ENCODE peak calls at places on chromosomes 1 and 21, in four cellular contexts. A is body of pancreas, O is HepG2, F is heart left ventricle. X is an unnamed sample.

GRCh38 chr1:92509619-92510018 is 22.9 kb upstream of the GFI1 start:
- DNase-seq in F (no peak), O (no peak), A (no peak), X (no peak)

GRCh38 chr1:14693996-14694395 is 95.5 kb downstream of the KAZN start:
- DNase-seq in A (no peak), O (no peak), F (no peak), X (no peak)

GRCh38 chr1:17874231-17874630 is 119.1 kb downstream of the ACTL8 start:
- DNase-seq in F (no peak), A (no peak), O (no peak), X (no peak)

GRCh38 chr1:87473203-87473661 is 144.6 kb downstream of the LMO4 start:
- DNase-seq in A (no peak), O (no peak), F (no peak), X (peak; percentile 73)

GRCh38 chr1:4048921-4049320 is 148.8 kb upstream of the C1orf174 start:
- DNase-seq in O (no peak), A (no peak), F (no peak), X (no peak)

GRCh38 chr1:25028910-25029599 is 99.0 kb upstream of the RUNX3 start:
- DNase-seq in F (no peak), A (no peak), O (no peak), X (no peak)

GRCh38 chr1:29746076-29746665 is 509.8 kb downstream of the PTPRU start:
- DNase-seq in F (no peak), A (no peak), O (no peak), X (no peak)

GRCh38 chr1:236363237-236363636 is 30.8 kb upstream of the EDARADD start:
- DNase-seq in O (no peak), F (no peak), A (no peak), X (no peak)

GRCh38 chr1:245310605-245311531 is 156.1 kb downstream of the KIF26B start:
- DNase-seq in A (no peak), O (no peak), F (no peak), X (no peak)

GRCh38 chr1:206503591-206504362 is 3.6 kb upstream of the RASSF5 start:
- DNase-seq in A (peak; percentile 28), F (no peak), O (peak; percentile 15), X (no peak)

GRCh38 chr1:40258445-40258769 is 371 bp downstream of the ZMPSTE24 start:
- DNase-seq in F (no peak), O (peak; percentile 3), A (no peak), X (no peak)

GRCh38 chr1:112678605-112679004 is 4.1 kb downstream of the MOV10 start:
- DNase-seq in O (no peak), A (no peak), F (no peak), X (no peak)

GRCh38 chr1:59520194-59520593 is 223.3 kb downstream of the FGGY start:
- DNase-seq in O (no peak), A (no peak), F (no peak), X (no peak)

GRCh38 chr1:94755675-94756074 is 64.5 kb upstream of the SLC44A3 start:
- DNase-seq in O (peak; percentile 81), F (no peak), A (no peak), X (no peak)

GRCh38 chr1:173429517-173430477 is 47.3 kb upstream of the PRDX6 start:
- DNase-seq in A (peak; percentile 89), F (peak; percentile 89), O (peak; percentile 39), X (no peak)
- TF ChIP-seq CTCF in A (peak; percentile 79), F (peak; percentile 67), O (peak; percentile 67), X (peak; percentile 65)

GRCh38 chr1:213989071-213989739 is 1.4 kb downstream of the PROX1 start:
- DNase-seq in A (peak; percentile 46), O (peak; percentile 70), F (no peak), X (no peak)
- H3K4me3 ChIP-seq in A (peak overlapping the region; percentile 39), O (peak overlapping the region; percentile 84), F (peak overlapping the region; percentile 65), X (no peak overlapping the region)

DNA sequence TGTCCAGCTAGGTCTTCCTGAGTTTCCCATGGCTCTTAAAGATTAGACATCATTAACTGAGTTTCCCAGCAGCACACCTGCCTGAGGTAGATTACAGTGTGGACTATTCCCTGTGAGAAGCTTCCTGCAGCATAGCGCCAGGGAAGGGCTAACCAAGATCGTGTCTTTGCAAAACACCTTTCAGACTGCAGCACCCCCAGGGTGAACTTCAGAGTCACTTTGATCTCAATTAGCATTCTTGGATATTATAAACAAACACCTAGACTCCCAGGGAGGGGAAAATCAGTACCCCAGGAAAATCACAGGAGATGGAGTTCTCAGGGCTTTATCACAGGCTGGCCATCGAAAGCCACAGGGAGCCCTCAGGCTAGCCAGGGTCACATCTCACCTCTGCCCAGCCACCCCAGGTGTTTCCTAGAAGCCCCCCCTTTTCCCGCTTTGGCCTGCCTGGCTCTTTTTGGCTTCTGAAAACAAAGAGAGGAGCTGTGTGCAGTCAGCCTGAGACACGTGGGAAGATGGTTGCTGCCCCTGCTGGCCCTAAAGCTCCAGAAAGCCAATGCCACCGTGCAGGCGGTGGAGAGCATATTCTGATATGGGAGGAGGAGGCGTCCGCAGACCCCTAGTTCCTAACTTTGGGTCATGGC is 18.6 kb upstream of the LBR start:
- DNase-seq in O (no peak), A (no peak), F (no peak), X (no peak)
- TF ChIP-seq CTCF in O (no peak), A (no peak), F (no peak), X (no peak)

GRCh38 chr1:165443539-165444289 is 1.2 kb downstream of the RXRG start:
- DNase-seq in O (no peak), F (no peak), A (peak; percentile 8), X (no peak)
- H3K4me3 ChIP-seq in O (no peak overlapping the region), F (peak overlapping the region; percentile 48), A (no peak overlapping the region), X (no peak overlapping the region)

GRCh38 chr1:16125088-16125470 is 30.8 kb downstream of the EPHA2 start:
- DNase-seq in F (peak; percentile 42), A (peak; percentile 4), O (no peak), X (no peak)
- TF ChIP-seq CTCF in F (no peak), A (no peak), O (no peak), X (no peak)

DNA sequence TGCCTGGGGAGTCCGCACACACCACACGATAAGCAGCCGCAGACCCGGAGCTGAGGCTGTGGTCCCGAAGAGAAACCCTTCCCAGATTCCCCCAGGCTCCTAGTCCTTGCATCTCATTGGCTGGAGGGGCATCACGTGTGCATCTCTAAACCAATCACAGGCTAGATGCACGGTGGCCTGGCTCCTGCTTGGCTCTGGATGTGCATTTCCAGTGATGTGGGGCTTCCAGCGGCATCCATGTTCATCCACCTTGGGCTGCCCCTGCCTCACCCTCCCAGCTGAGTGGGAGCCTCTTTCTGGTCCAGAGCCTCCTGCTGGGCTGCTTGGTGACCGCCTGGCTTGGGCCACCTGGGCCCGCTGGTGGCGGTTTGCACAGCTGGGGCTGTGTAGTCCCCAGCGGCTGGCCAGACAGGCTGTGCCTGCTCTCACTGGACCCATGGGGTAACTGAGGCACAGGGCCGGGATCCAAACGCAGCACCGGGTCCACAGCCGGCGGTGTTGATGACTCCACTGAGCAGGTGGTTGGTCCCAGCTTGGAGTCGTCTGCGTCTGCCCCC is 41.1 kb downstream of the COL6A1 start:
- DNase-seq in A (no peak), F (peak; percentile 67), O (peak; percentile 6), X (no peak)
- H3K4me3 ChIP-seq in A (no peak overlapping the region), F (peak overlapping the region; percentile 19), O (no peak overlapping the region), X (no peak overlapping the region)

DNA sequence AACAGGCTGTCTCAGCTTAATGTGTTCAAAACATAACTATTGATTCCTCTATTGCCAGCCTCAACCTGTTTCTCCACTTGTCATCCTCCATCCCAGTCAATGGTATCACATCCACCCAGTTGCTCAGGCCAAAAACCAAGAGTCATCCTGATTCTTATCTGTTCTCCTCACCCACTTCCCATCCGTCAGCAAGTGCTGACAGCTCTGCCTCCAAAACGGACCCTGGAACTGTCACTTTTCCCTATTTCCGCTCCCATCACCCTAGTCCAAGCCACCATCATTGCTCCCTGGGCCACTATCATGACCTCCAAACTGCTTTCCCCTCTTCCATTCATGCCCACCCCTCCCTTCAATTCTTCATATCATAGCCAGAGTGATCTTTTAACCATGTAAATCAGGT is 36.2 kb upstream of the IFFO2 start:
- DNase-seq in F (no peak), O (no peak), A (no peak), X (no peak)
- TF ChIP-seq CTCF in F (no peak), O (no peak), A (no peak), X (no peak)

GRCh38 chr21:29580886-29581285 is 282.2 kb downstream of the BACH1 start:
- DNase-seq in O (no peak), F (no peak), A (no peak), X (no peak)

GRCh38 chr21:29581393-29581792 is 282.7 kb downstream of the BACH1 start:
- DNase-seq in O (no peak), A (no peak), F (no peak), X (no peak)

GRCh38 chr21:29585462-29585861 is 286.7 kb downstream of the BACH1 start:
- DNase-seq in O (no peak), F (no peak), A (peak; percentile 16), X (no peak)

DNA sequence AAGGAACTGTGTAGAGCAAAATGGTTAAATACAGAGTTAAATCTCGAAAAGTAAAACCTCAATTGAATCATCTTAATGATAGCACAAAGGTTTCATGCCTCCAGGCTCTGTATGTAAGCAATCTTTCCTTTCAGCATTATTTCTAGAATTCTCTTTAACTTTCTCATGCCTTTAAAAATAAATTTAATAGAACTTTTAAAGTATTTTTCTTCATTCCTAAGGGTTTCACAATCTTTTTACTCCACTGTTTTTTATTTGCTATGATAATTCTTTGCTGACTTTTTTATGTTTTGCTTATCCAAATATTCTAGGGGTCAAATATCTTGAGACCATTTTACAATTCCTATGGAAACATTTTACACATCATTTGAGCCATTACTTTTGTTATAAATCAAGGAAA is 288.0 kb downstream of the BACH1 start:
- DNase-seq in A (no peak), O (no peak), F (no peak), X (no peak)
- H3K4me3 ChIP-seq in A (no peak overlapping the region), O (no peak overlapping the region), F (no peak overlapping the region), X (no peak overlapping the region)

GRCh38 chr1:235327559-235328270 is at the start of gene ARID4B:
- DNase-seq in A (no peak), F (peak; percentile 89), O (no peak), X (no peak)

GRCh38 chr1:235326719-235327558 is 1.0 kb downstream of the ARID4B start:
- DNase-seq in O (peak; percentile 21), F (peak; percentile 74), A (peak; percentile 39), X (no peak)

GRCh38 chr1:235330918-235331285 is 2.5 kb downstream of the GGPS1 start:
- DNase-seq in A (no peak), F (no peak), O (no peak), X (no peak)

GRCh38 chr1:235329139-235329808 is 904 bp downstream of the GGPS1 start:
- DNase-seq in O (no peak), A (peak; percentile 60), F (no peak), X (no peak)

DNA sequence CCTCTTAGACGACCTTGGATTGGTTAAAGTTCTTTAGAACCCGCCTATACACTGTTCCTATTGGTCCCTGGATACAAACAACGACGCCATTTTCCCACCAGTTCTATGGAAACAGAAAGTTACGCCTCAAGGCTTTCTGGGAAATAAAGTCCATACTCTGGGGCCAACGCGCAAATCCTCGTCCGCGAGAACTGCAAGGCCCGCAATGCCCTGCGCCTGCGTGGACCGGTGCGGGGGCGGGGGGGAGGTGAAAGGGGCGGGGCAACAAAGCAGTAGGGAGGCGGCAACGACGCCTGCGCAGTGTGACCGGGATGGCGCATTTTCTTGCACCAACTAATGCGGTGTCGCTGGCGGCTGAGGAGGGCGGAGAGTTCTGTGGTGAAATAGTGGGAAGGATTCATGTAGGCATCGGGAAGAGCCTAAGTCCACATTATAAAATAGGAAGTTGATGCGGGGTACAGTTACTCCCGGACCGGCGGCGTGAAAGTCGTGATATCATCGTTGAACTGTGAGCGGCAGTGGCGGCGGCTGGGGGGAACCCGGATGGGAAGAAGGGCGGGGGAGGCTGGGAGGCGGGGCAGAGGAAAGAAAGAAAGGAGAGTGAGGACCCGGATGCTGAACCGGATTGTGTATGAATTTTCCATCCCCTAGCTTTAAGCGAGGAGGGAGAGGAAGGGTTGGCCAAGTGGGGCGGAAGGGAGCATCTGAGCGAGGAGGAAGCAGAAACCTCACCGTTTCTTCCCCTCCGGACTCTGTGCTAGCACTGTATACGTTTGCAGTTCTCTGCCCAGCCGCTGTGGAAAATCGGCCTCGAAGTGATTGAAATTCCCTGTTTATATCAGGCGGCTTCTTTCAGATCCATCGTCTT is at the start of gene GGPS1:
- DNase-seq in A (peak; percentile 98), O (peak; percentile 100), F (peak; percentile 99), X (peak; percentile 100)
- TF ChIP-seq CTCF in A (no peak), O (no peak), F (no peak), X (peak; percentile 12)